ENCODE peak calls at places on chromosomes 1 and 21, in nine cellular contexts. V is CD8-positive, alpha-beta T cell; Q is heart right ventricle; I is uterus; K is HCT116; E is AG04450; N is H9; U is adrenal gland; G is lower lobe of right lung. T is an unnamed sample. For H3K27me3, the result is how much of the 10 kb centered on the place peaks cover.

GRCh38 chr1:111961773-111962565 is 27.5 kb downstream of the KCND3 start:
- DNase-seq in V (no peak), Q (no peak), I (no peak), K (no peak), E (no peak), N (no peak), U (no peak), G (no peak), T (no peak)

GRCh38 chr1:93440272-93440671 is 7.6 kb upstream of the FNBP1L start:
- DNase-seq in V (no peak), Q (no peak), I (no peak), K (no peak), E (no peak), N (no peak), U (no peak), G (no peak), T (no peak)

GRCh38 chr1:226094451-226094850 is 31.9 kb downstream of the H3-3A start:
- DNase-seq in V (no peak), Q (no peak), I (no peak), K (no peak), E (no peak), N (no peak), U (no peak), G (no peak), T (no peak)

GRCh38 chr1:40438391-40439015 is 11.8 kb upstream of the ZFP69B start:
- DNase-seq in V (no peak), Q (no peak), I (no peak), K (no peak), E (no peak), N (no peak), U (no peak), G (no peak), T (no peak)

GRCh38 chr1:173064011-173064410 is 13.3 kb upstream of the TNFSF18 start:
- DNase-seq in V (no peak), Q (no peak), I (no peak), K (no peak), E (no peak), N (no peak), U (no peak), G (no peak), T (no peak)

GRCh38 chr1:182786223-182787001 is 3.2 kb upstream of the NPL start:
- DNase-seq in V (no peak), Q (peak), I (peak), K (peak), E (peak), N (peak), U (peak), G (peak), T (peak)

GRCh38 chr1:19068639-19069276 is 112.3 kb upstream of the IFFO2 start:
- DNase-seq in V (no peak), Q (no peak), I (no peak), K (no peak), E (no peak), N (no peak), U (no peak), G (no peak), T (no peak)

GRCh38 chr1:10806966-10807365 is 10.5 kb upstream of the CASZ1 start:
- DNase-seq in V (no peak), Q (no peak), I (no peak), K (no peak), E (no peak), N (no peak), U (no peak), G (no peak), T (no peak)

GRCh38 chr1:116737855-116738318 is 16.3 kb upstream of the CD2 start:
- DNase-seq in V (no peak), Q (no peak), I (no peak), K (no peak), E (no peak), N (no peak), U (no peak), G (no peak), T (no peak)

GRCh38 chr1:166017395-166017794 is 149.4 kb downstream of the FAM78B start:
- DNase-seq in V (no peak), Q (no peak), I (no peak), K (no peak), E (no peak), N (peak), U (no peak), G (no peak), T (no peak)

GRCh38 chr1:195664628-195665027 is 943.6 kb downstream of the KCNT2 start:
- DNase-seq in V (no peak), Q (no peak), I (no peak), K (no peak), E (no peak), N (no peak), U (no peak), G (no peak), T (no peak)

GRCh38 chr1:15680131-15680530 is 4.0 kb upstream of the PLEKHM2 start:
- DNase-seq in V (no peak), Q (no peak), I (no peak), K (no peak), E (peak), N (no peak), U (peak), G (no peak), T (no peak)

DNA sequence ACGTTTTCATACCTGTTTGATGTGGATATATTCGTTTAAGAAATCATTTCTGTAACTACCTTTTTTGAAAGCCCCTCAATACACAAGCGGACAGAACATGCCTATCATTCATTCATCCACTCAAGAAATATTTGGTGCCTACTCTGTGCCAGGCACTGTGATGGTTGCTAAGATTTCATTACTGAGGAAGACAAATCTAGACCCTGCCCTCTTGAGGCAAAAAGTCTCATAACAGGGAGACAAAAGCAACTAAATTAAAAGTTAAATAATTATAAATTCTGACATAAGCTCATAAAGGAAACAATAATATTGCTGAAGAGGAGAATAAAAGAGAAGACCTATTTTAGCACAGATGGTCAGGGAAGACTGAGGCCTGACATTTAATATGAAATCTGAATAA is 203.5 kb upstream of the ZNHIT6 start:
- DNase-seq in V (no peak), Q (no peak), I (no peak), K (peak), E (no peak), N (no peak), U (no peak), G (no peak), T (no peak)
- TF ChIP-seq CTCF in V (no peak), Q (no peak), I (no peak), K (peak), E (peak), N (peak), U (no peak), G (no peak), T (no peak)

GRCh38 chr21:43328591-43329360 is 98.2 kb downstream of the SIK1 start:
- DNase-seq in V (no peak), Q (no peak), I (no peak), K (no peak), E (no peak), N (no peak), U (no peak), G (no peak), T (no peak)

GRCh38 chr21:43331111-43331961 is 95.6 kb downstream of the SIK1 start:
- DNase-seq in V (no peak), Q (no peak), I (no peak), K (no peak), E (no peak), N (no peak), U (no peak), G (no peak), T (no peak)

GRCh38 chr21:43329361-43330269 is 97.3 kb downstream of the SIK1 start:
- DNase-seq in V (no peak), Q (no peak), I (no peak), K (no peak), E (no peak), N (no peak), U (no peak), G (no peak), T (no peak)

GRCh38 chr21:43331962-43332458 is 94.9 kb downstream of the SIK1 start:
- DNase-seq in V (no peak), Q (peak), I (no peak), K (no peak), E (peak), N (no peak), U (peak), G (peak), T (peak)

GRCh38 chr21:43330306-43330881 is 96.5 kb downstream of the SIK1 start:
- DNase-seq in V (no peak), Q (no peak), I (no peak), K (no peak), E (no peak), N (no peak), U (no peak), G (no peak), T (no peak)
- H3K27me3 ChIP-seq in V (under half), Q (under half), I (under half), K (under half), E (under half), N (under half), U (under half), G (under half), T (under half)

DNA sequence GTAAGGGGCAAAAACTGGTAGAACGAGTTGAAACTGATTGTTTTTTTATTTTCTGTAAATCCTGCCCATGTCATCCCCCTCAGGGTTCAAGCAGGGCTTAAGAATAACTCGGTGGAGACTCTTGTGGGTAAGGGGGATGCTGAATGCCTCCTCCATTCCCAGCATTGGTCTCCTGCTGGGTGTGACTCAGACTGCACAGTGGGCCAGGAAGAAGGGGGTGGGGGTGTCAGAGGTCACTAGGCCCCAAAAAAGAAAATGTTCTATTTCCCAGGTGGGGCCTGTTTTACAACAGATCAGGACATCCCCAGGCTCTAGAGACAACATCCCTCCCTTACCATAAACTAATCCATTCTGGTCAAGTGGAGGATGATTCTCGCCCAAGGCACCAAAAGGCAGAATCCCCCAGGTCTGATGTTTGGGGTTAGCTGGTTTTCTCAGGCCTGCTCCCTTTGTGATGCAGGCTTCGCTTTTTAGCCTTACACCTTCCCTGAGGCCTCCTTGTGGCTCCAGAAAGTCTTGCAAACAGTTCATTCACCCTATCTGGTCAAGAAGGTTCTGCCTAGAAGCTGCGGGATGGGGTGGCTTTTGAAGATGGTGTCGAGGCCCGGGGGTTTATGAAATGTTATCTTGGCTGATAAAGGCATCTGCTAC is 10.7 kb upstream of the GRHL3 start:
- DNase-seq in V (no peak), Q (no peak), I (no peak), K (no peak), E (no peak), N (peak), U (no peak), G (no peak), T (no peak)
- TF ChIP-seq CTCF in V (no peak), Q (no peak), I (no peak), K (peak), E (peak), N (peak), U (no peak), G (no peak), T (no peak)

GRCh38 chr1:205475855-205476254 is 20.0 kb upstream of the BLACAT1 start:
- DNase-seq in V (no peak), Q (no peak), I (no peak), K (no peak), E (no peak), N (no peak), U (no peak), G (no peak), T (no peak)
- H3K27me3 ChIP-seq in V (under half), Q (under half), I (under half), K (under half), E (under half), N (under half), U (under half), G (under half), T (under half)

GRCh38 chr1:41599912-41600311 is 115.4 kb upstream of the EDN2 start:
- DNase-seq in V (no peak), Q (no peak), I (no peak), K (no peak), E (no peak), N (no peak), U (no peak), G (no peak), T (no peak)
- TF ChIP-seq CTCF in V (no peak), Q (no peak), I (peak), K (peak), E (peak), N (peak), U (no peak), G (peak), T (peak)

T was measured in right atrium auricular region.